ENCODE peak calls at places on chromosomes 5 and 9, in nine cellular contexts. C, A, Z, G, Q, D, I, E and Y are unnamed samples.

GRCh38 chr5:1003296-1003937 is 5.2 kb upstream of the NKD2 start:
- DNase-seq in I (no peak), G (peak), C (no peak), D (peak), Q (peak), A (no peak), Z (no peak), E (no peak), Y (peak)

GRCh38 chr5:173868096-173868879 is 19.9 kb upstream of the CPEB4 start:
- DNase-seq in Q (no peak), Z (peak), E (no peak), A (no peak), C (peak), D (peak), I (peak), G (no peak), Y (no peak)

GRCh38 chr5:65708140-65708539 is 13.8 kb downstream of the SGTB start:
- DNase-seq in Z (peak), Q (no peak), I (no peak), A (no peak), D (peak), E (no peak), G (no peak), C (no peak), Y (no peak)

GRCh38 chr9:137449931-137450537 is 8.9 kb upstream of the ENTPD8 start:
- DNase-seq in I (no peak), Q (no peak), D (no peak), A (no peak), Z (no peak), G (no peak), E (no peak), C (no peak), Y (no peak)

GRCh38 chr5:15012061-15012460 is 140.5 kb upstream of the ANKH start:
- DNase-seq in Q (no peak), Z (no peak), A (no peak), G (no peak), C (no peak), D (no peak), I (no peak), E (no peak), Y (no peak)

GRCh38 chr5:93717162-93717561 is 24.2 kb downstream of the POU5F2 start:
- DNase-seq in C (peak), G (no peak), D (peak), E (no peak), Z (peak), I (peak), Q (no peak), A (no peak), Y (no peak)

GRCh38 chr5:130687085-130687733 is 477.8 kb downstream of the HINT1 start:
- DNase-seq in I (no peak), G (no peak), Z (no peak), A (no peak), E (no peak), C (no peak), D (no peak), Q (no peak), Y (no peak)

GRCh38 chr9:71590362-71590761 is 178.0 kb downstream of the CEMIP2 start:
- DNase-seq in E (no peak), Z (no peak), D (no peak), A (no peak), G (no peak), Q (no peak), I (no peak), C (no peak), Y (no peak)

GRCh38 chr5:124468671-124469411 is 277.6 kb downstream of the ZNF608 start:
- DNase-seq in I (no peak), D (no peak), C (no peak), Q (no peak), E (no peak), A (no peak), G (no peak), Z (no peak), Y (no peak)

GRCh38 chr9:99000480-99001395 is 57.0 kb downstream of the COL15A1 start:
- DNase-seq in Z (peak), D (peak), A (no peak), I (peak), Q (peak), E (peak), G (no peak), C (peak), Y (peak)

GRCh38 chr9:86632537-86632936 is 278.3 kb upstream of the TUT7 start:
- DNase-seq in D (no peak), E (no peak), A (no peak), Z (no peak), I (no peak), C (no peak), G (no peak), Q (no peak), Y (no peak)

GRCh38 chr9:966936-967335 is 9.5 kb upstream of the DMRT3 start:
- DNase-seq in D (no peak), Z (no peak), C (no peak), G (no peak), Q (no peak), E (no peak), I (no peak), A (no peak), Y (no peak)
- H3K4me3 ChIP-seq in D (no peak), Z (no peak), C (no peak), G (no peak), Q (no peak), E (no peak), I (no peak), A (no peak), Y (no peak)

GRCh38 chr5:96932026-96932425 is 3.9 kb upstream of the LNPEP start:
- DNase-seq in E (peak), G (no peak), I (no peak), C (no peak), Z (no peak), D (no peak), A (no peak), Q (no peak), Y (no peak)
- H3K4me3 ChIP-seq in E (peak), G (no peak), I (no peak), C (no peak), Z (no peak), D (no peak), A (no peak), Q (no peak), Y (no peak)

GRCh38 chr5:114362977-114363721 is 1.3 kb downstream of the KCNN2 start:
- DNase-seq in Z (no peak), D (peak), I (no peak), Q (no peak), A (no peak), E (no peak), G (no peak), C (no peak), Y (no peak)
- H3K4me3 ChIP-seq in Z (no peak), D (peak), I (no peak), Q (peak), A (peak), E (no peak), G (peak), C (no peak), Y (peak)

GRCh38 chr5:13322769-13323168 is 621.7 kb downstream of the DNAH5 start:
- DNase-seq in C (peak), I (no peak), A (no peak), Z (no peak), E (no peak), D (no peak), Q (no peak), G (no peak), Y (no peak)

GRCh38 chr5:13325765-13326164 is 618.7 kb downstream of the DNAH5 start:
- DNase-seq in A (no peak), D (no peak), Z (no peak), E (no peak), G (no peak), Q (no peak), C (peak), I (no peak), Y (no peak)

GRCh38 chr5:13331585-13331984 is 612.9 kb downstream of the DNAH5 start:
- DNase-seq in Z (no peak), D (no peak), Q (no peak), A (no peak), G (no peak), E (no peak), C (no peak), I (no peak), Y (no peak)

GRCh38 chr5:13328316-13328715 is 616.2 kb downstream of the DNAH5 start:
- DNase-seq in Z (no peak), E (no peak), A (no peak), D (no peak), G (no peak), I (no peak), C (peak), Q (no peak), Y (no peak)
- H3K4me3 ChIP-seq in Z (no peak), E (no peak), A (no peak), D (no peak), G (no peak), I (no peak), C (no peak), Q (no peak), Y (no peak)

DNA sequence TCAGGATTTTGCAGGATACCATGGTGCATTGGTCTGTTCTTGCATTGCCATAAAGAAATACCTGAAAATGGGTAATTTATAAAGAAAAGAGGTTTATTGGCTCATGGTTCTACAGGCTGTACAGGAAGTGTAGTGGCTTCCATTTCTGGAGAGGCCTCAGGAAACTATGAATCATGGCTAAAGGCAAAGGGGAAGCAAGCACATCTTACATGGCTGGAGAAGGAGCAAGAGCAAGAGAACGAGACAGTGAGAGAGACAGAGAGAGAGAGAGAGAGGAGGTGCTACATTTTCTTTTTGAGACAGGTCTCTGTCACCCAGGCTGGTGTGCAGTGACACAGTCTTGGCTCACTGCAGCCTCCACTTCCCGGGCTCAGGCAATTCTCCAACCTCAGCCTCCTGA is 43.9 kb downstream of the P4HA2 start:
- DNase-seq in D (no peak), G (no peak), Z (peak), C (peak), E (no peak), I (peak), Q (no peak), A (no peak), Y (no peak)
- H3K4me3 ChIP-seq in D (no peak), G (no peak), Z (no peak), C (no peak), E (no peak), I (no peak), Q (no peak), A (no peak), Y (no peak)

GRCh38 chr9:92648447-92649406 is 21.2 kb downstream of the IPPK start:
- DNase-seq in D (no peak), G (no peak), I (no peak), Q (no peak), A (no peak), C (no peak), E (no peak), Z (no peak), Y (peak)

GRCh38 chr9:92645041-92645440 is 24.9 kb downstream of the IPPK start:
- DNase-seq in E (no peak), Z (no peak), I (no peak), C (no peak), A (no peak), G (no peak), Q (no peak), D (no peak), Y (no peak)

GRCh38 chr9:92650839-92651621 is 18.9 kb downstream of the IPPK start:
- DNase-seq in D (peak), G (peak), I (peak), Q (no peak), Z (peak), C (peak), A (no peak), E (no peak), Y (peak)

GRCh38 chr9:92650296-92650695 is 19.6 kb downstream of the IPPK start:
- DNase-seq in A (no peak), C (no peak), Z (no peak), G (no peak), D (no peak), I (no peak), E (no peak), Q (no peak), Y (peak)

GRCh38 chr9:92647671-92648446 is 22.1 kb downstream of the IPPK start:
- DNase-seq in C (no peak), A (no peak), Q (no peak), D (no peak), G (no peak), E (no peak), I (no peak), Z (no peak), Y (peak)
- H3K4me3 ChIP-seq in C (no peak), A (no peak), Q (no peak), D (no peak), G (no peak), E (no peak), I (no peak), Z (no peak), Y (no peak)

DNA sequence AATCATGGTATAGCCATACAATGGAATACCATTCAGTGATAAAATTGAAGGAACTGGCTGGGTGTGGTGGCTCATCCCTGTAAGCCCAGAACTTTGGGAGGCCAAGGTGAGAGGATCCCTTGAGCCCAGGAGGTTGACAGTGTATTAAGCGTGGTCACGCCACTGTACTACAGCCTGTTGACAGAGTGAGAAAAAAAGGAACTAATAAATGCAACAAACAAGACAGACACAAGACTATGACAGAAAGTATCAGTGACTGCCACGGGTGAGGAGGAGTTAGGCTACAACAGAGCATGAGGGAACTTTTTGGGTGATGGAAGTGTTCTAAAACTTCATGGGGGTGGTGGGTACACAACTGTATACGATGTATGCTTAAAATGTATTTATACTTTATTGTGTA is 2.2 kb downstream of the FNIP1 start:
- DNase-seq in D (no peak), Z (no peak), I (no peak), G (no peak), C (no peak), E (peak), A (no peak), Q (peak), Y (no peak)
- H3K4me3 ChIP-seq in D (peak), Z (peak), I (no peak), G (peak), C (peak), E (peak), A (peak), Q (no peak), Y (no peak)

GRCh38 chr9:121650220-121651013 is 1.0 kb upstream of the DAB2IP start:
- DNase-seq in C (peak), Q (no peak), E (no peak), G (no peak), D (peak), Z (peak), I (peak), A (no peak), Y (no peak)

GRCh38 chr9:121651295-121652036 is at the start of gene DAB2IP:
- DNase-seq in I (peak), Z (peak), G (peak), D (peak), A (no peak), C (no peak), Q (no peak), E (no peak), Y (no peak)

GRCh38 chr9:121652037-121652837 is 803 bp downstream of the DAB2IP start:
- DNase-seq in E (no peak), I (no peak), A (no peak), C (no peak), G (no peak), D (peak), Q (no peak), Z (no peak), Y (no peak)

GRCh38 chr9:121649476-121650219 is 1.8 kb upstream of the DAB2IP start:
- DNase-seq in D (no peak), E (no peak), Z (no peak), Q (no peak), C (no peak), A (no peak), G (no peak), I (no peak), Y (no peak)

GRCh38 chr9:121651014-121651294 is 480 bp upstream of the DAB2IP start:
- DNase-seq in E (no peak), Z (no peak), C (no peak), I (no peak), G (no peak), Q (no peak), A (no peak), D (no peak), Y (no peak)
- H3K4me3 ChIP-seq in E (no peak), Z (no peak), C (peak), I (no peak), G (peak), Q (peak), A (no peak), D (no peak), Y (no peak)

DNA sequence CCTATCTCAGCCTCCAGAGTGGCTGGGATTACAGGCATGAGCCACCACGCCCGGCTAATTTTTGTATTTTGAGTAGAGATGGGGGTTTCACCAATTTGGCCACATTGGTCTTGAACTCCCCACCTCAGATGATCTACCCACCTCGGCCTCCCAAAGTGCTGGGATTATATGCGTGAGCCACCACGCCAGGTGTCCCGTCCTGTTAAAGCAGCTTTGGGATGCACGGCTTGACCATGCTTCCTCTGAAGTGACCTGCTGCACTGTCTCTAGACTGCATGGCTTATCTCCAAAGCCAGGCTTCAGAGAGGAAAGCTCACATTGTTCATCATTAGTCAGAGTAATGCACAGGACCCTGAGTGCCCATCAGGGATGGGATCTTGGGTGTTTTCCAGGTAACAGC is 45.4 kb downstream of the SEMA4D start:
- DNase-seq in D (no peak), G (no peak), A (no peak), E (no peak), I (no peak), C (no peak), Z (no peak), Q (no peak), Y (no peak)
- H3K4me3 ChIP-seq in D (no peak), G (no peak), A (no peak), E (no peak), I (no peak), C (no peak), Z (no peak), Q (no peak), Y (no peak)

GRCh38 chr9:76644171-76644570 is 120.1 kb upstream of the PCA3 start:
- DNase-seq in Q (no peak), G (no peak), E (no peak), I (no peak), Z (no peak), D (no peak), C (no peak), A (no peak), Y (no peak)
- H3K4me3 ChIP-seq in Q (no peak), G (no peak), E (no peak), I (no peak), Z (no peak), D (no peak), C (no peak), A (no peak), Y (no peak)